ENCODE peak calls at places on chromosomes 11 and 22, in four cellular contexts. One of them, this sample, is unnamed.

GRCh38 chr11:93718057-93718563 is 23.2 kb downstream of the TAF1D start:
- DNase-seq in stimulated activated CD8-positive, alpha-beta memory T cell treated with anti-CD3 and anti-CD28 coated beads, Interleukin-15, amount 100 ng/mL, for 24 hours: no peak
- DNase-seq in upper lobe of left lung: no peak
- DNase-seq in activated CD8-positive, alpha-beta memory T cell treated with anti-CD3 and anti-CD28 coated beads, Interleukin-2, amount 50 U/mL, for 48 hours: no peak
- DNase-seq in this sample: no peak

GRCh38 chr11:123354371-123354770 is 75.7 kb upstream of the GRAMD1B start:
- DNase-seq in stimulated activated CD8-positive, alpha-beta memory T cell treated with anti-CD3 and anti-CD28 coated beads, Interleukin-15, amount 100 ng/mL, for 24 hours: no peak
- DNase-seq in upper lobe of left lung: no peak
- DNase-seq in activated CD8-positive, alpha-beta memory T cell treated with anti-CD3 and anti-CD28 coated beads, Interleukin-2, amount 50 U/mL, for 48 hours: no peak
- DNase-seq in this sample: no peak

GRCh38 chr11:111729441-111729840 is 36.7 kb downstream of the PPP2R1B start:
- DNase-seq in stimulated activated CD8-positive, alpha-beta memory T cell treated with anti-CD3 and anti-CD28 coated beads, Interleukin-15, amount 100 ng/mL, for 24 hours: no peak
- DNase-seq in upper lobe of left lung: no peak
- DNase-seq in activated CD8-positive, alpha-beta memory T cell treated with anti-CD3 and anti-CD28 coated beads, Interleukin-2, amount 50 U/mL, for 48 hours: no peak
- DNase-seq in this sample: no peak

GRCh38 chr22:25536578-25536977 is 27.9 kb upstream of the GRK3 start:
- DNase-seq in stimulated activated CD8-positive, alpha-beta memory T cell treated with anti-CD3 and anti-CD28 coated beads, Interleukin-15, amount 100 ng/mL, for 24 hours: no peak
- DNase-seq in upper lobe of left lung: no peak
- DNase-seq in activated CD8-positive, alpha-beta memory T cell treated with anti-CD3 and anti-CD28 coated beads, Interleukin-2, amount 50 U/mL, for 48 hours: no peak
- DNase-seq in this sample: no peak

GRCh38 chr22:23106906-23107367 is 34.9 kb downstream of the RSPH14 start:
- DNase-seq in stimulated activated CD8-positive, alpha-beta memory T cell treated with anti-CD3 and anti-CD28 coated beads, Interleukin-15, amount 100 ng/mL, for 24 hours: no peak
- DNase-seq in upper lobe of left lung: no peak
- DNase-seq in activated CD8-positive, alpha-beta memory T cell treated with anti-CD3 and anti-CD28 coated beads, Interleukin-2, amount 50 U/mL, for 48 hours: no peak
- DNase-seq in this sample: no peak

GRCh38 chr11:87778341-87778740 is 396.9 kb downstream of the RAB38 start:
- DNase-seq in stimulated activated CD8-positive, alpha-beta memory T cell treated with anti-CD3 and anti-CD28 coated beads, Interleukin-15, amount 100 ng/mL, for 24 hours: no peak
- DNase-seq in upper lobe of left lung: no peak
- DNase-seq in activated CD8-positive, alpha-beta memory T cell treated with anti-CD3 and anti-CD28 coated beads, Interleukin-2, amount 50 U/mL, for 48 hours: no peak
- DNase-seq in this sample: no peak

GRCh38 chr22:19974233-19974861 is 32.7 kb upstream of the TXNRD2 start:
- DNase-seq in stimulated activated CD8-positive, alpha-beta memory T cell treated with anti-CD3 and anti-CD28 coated beads, Interleukin-15, amount 100 ng/mL, for 24 hours: no peak
- DNase-seq in upper lobe of left lung: peak; percentile 31
- DNase-seq in activated CD8-positive, alpha-beta memory T cell treated with anti-CD3 and anti-CD28 coated beads, Interleukin-2, amount 50 U/mL, for 48 hours: no peak
- DNase-seq in this sample: no peak

GRCh38 chr11:95671768-95672167 is 117.8 kb downstream of the FAM76B start:
- DNase-seq in stimulated activated CD8-positive, alpha-beta memory T cell treated with anti-CD3 and anti-CD28 coated beads, Interleukin-15, amount 100 ng/mL, for 24 hours: no peak
- DNase-seq in upper lobe of left lung: no peak
- DNase-seq in activated CD8-positive, alpha-beta memory T cell treated with anti-CD3 and anti-CD28 coated beads, Interleukin-2, amount 50 U/mL, for 48 hours: no peak
- DNase-seq in this sample: no peak

GRCh38 chr11:103281301-103281700 is 172.1 kb downstream of the DYNC2H1 start:
- DNase-seq in stimulated activated CD8-positive, alpha-beta memory T cell treated with anti-CD3 and anti-CD28 coated beads, Interleukin-15, amount 100 ng/mL, for 24 hours: no peak
- DNase-seq in upper lobe of left lung: no peak
- DNase-seq in activated CD8-positive, alpha-beta memory T cell treated with anti-CD3 and anti-CD28 coated beads, Interleukin-2, amount 50 U/mL, for 48 hours: no peak
- DNase-seq in this sample: no peak

GRCh38 chr22:27853404-27853803 is 51.8 kb upstream of the MN1 start:
- DNase-seq in stimulated activated CD8-positive, alpha-beta memory T cell treated with anti-CD3 and anti-CD28 coated beads, Interleukin-15, amount 100 ng/mL, for 24 hours: no peak
- DNase-seq in upper lobe of left lung: no peak
- DNase-seq in activated CD8-positive, alpha-beta memory T cell treated with anti-CD3 and anti-CD28 coated beads, Interleukin-2, amount 50 U/mL, for 48 hours: no peak
- DNase-seq in this sample: no peak

GRCh38 chr11:20406484-20406883 is 19.0 kb downstream of the PRMT3 start:
- DNase-seq in stimulated activated CD8-positive, alpha-beta memory T cell treated with anti-CD3 and anti-CD28 coated beads, Interleukin-15, amount 100 ng/mL, for 24 hours: no peak
- DNase-seq in upper lobe of left lung: no peak
- DNase-seq in activated CD8-positive, alpha-beta memory T cell treated with anti-CD3 and anti-CD28 coated beads, Interleukin-2, amount 50 U/mL, for 48 hours: no peak
- DNase-seq in this sample: no peak

GRCh38 chr11:118911113-118911879 is 14.4 kb downstream of the BCL9L start:
- DNase-seq in stimulated activated CD8-positive, alpha-beta memory T cell treated with anti-CD3 and anti-CD28 coated beads, Interleukin-15, amount 100 ng/mL, for 24 hours: no peak
- DNase-seq in upper lobe of left lung: no peak
- DNase-seq in activated CD8-positive, alpha-beta memory T cell treated with anti-CD3 and anti-CD28 coated beads, Interleukin-2, amount 50 U/mL, for 48 hours: no peak
- DNase-seq in this sample: no peak

GRCh38 chr11:123196060-123196714 is 1.1 kb upstream of the CLMP start:
- DNase-seq in stimulated activated CD8-positive, alpha-beta memory T cell treated with anti-CD3 and anti-CD28 coated beads, Interleukin-15, amount 100 ng/mL, for 24 hours: no peak
- DNase-seq in upper lobe of left lung: no peak
- DNase-seq in activated CD8-positive, alpha-beta memory T cell treated with anti-CD3 and anti-CD28 coated beads, Interleukin-2, amount 50 U/mL, for 48 hours: no peak
- DNase-seq in this sample: no peak

GRCh38 chr22:49052023-49052538 is 775.6 kb downstream of the BRD1 start:
- DNase-seq in stimulated activated CD8-positive, alpha-beta memory T cell treated with anti-CD3 and anti-CD28 coated beads, Interleukin-15, amount 100 ng/mL, for 24 hours: peak; percentile 2
- DNase-seq in upper lobe of left lung: no peak
- DNase-seq in activated CD8-positive, alpha-beta memory T cell treated with anti-CD3 and anti-CD28 coated beads, Interleukin-2, amount 50 U/mL, for 48 hours: peak; percentile 53
- DNase-seq in this sample: peak; percentile 30

GRCh38 chr11:2847511-2847910 is 38.1 kb downstream of the CDKN1C start:
- DNase-seq in stimulated activated CD8-positive, alpha-beta memory T cell treated with anti-CD3 and anti-CD28 coated beads, Interleukin-15, amount 100 ng/mL, for 24 hours: no peak
- DNase-seq in upper lobe of left lung: no peak
- DNase-seq in activated CD8-positive, alpha-beta memory T cell treated with anti-CD3 and anti-CD28 coated beads, Interleukin-2, amount 50 U/mL, for 48 hours: no peak
- DNase-seq in this sample: no peak

GRCh38 chr11:7473702-7474101 is 11.6 kb upstream of the OLFML1 start:
- DNase-seq in stimulated activated CD8-positive, alpha-beta memory T cell treated with anti-CD3 and anti-CD28 coated beads, Interleukin-15, amount 100 ng/mL, for 24 hours: no peak
- DNase-seq in upper lobe of left lung: no peak
- DNase-seq in activated CD8-positive, alpha-beta memory T cell treated with anti-CD3 and anti-CD28 coated beads, Interleukin-2, amount 50 U/mL, for 48 hours: no peak
- DNase-seq in this sample: no peak

GRCh38 chr11:119580751-119581150 is 148.2 kb downstream of the NECTIN1 start:
- DNase-seq in stimulated activated CD8-positive, alpha-beta memory T cell treated with anti-CD3 and anti-CD28 coated beads, Interleukin-15, amount 100 ng/mL, for 24 hours: no peak
- DNase-seq in upper lobe of left lung: no peak
- DNase-seq in activated CD8-positive, alpha-beta memory T cell treated with anti-CD3 and anti-CD28 coated beads, Interleukin-2, amount 50 U/mL, for 48 hours: no peak
- DNase-seq in this sample: no peak

GRCh38 chr11:123211134-123211879 is 16.3 kb upstream of the CLMP start:
- DNase-seq in stimulated activated CD8-positive, alpha-beta memory T cell treated with anti-CD3 and anti-CD28 coated beads, Interleukin-15, amount 100 ng/mL, for 24 hours: no peak
- DNase-seq in upper lobe of left lung: no peak
- DNase-seq in activated CD8-positive, alpha-beta memory T cell treated with anti-CD3 and anti-CD28 coated beads, Interleukin-2, amount 50 U/mL, for 48 hours: no peak
- DNase-seq in this sample: no peak

GRCh38 chr11:128908391-128909246 is 17.5 kb downstream of the KCNJ5 start:
- DNase-seq in stimulated activated CD8-positive, alpha-beta memory T cell treated with anti-CD3 and anti-CD28 coated beads, Interleukin-15, amount 100 ng/mL, for 24 hours: no peak
- DNase-seq in upper lobe of left lung: peak; percentile 70
- DNase-seq in activated CD8-positive, alpha-beta memory T cell treated with anti-CD3 and anti-CD28 coated beads, Interleukin-2, amount 50 U/mL, for 48 hours: no peak
- DNase-seq in this sample: no peak

GRCh38 chr11:112756166-112756565 is 205.1 kb upstream of the NCAM1 start:
- DNase-seq in stimulated activated CD8-positive, alpha-beta memory T cell treated with anti-CD3 and anti-CD28 coated beads, Interleukin-15, amount 100 ng/mL, for 24 hours: no peak
- DNase-seq in upper lobe of left lung: no peak
- DNase-seq in activated CD8-positive, alpha-beta memory T cell treated with anti-CD3 and anti-CD28 coated beads, Interleukin-2, amount 50 U/mL, for 48 hours: no peak
- DNase-seq in this sample: no peak

GRCh38 chr11:120135838-120136237 is 2.1 kb downstream of the TRIM29 start:
- DNase-seq in stimulated activated CD8-positive, alpha-beta memory T cell treated with anti-CD3 and anti-CD28 coated beads, Interleukin-15, amount 100 ng/mL, for 24 hours: no peak
- DNase-seq in upper lobe of left lung: peak; percentile 7
- DNase-seq in activated CD8-positive, alpha-beta memory T cell treated with anti-CD3 and anti-CD28 coated beads, Interleukin-2, amount 50 U/mL, for 48 hours: peak; percentile 30
- DNase-seq in this sample: no peak

GRCh38 chr11:116536416-116536815 is 236.4 kb downstream of the BUD13 start:
- DNase-seq in stimulated activated CD8-positive, alpha-beta memory T cell treated with anti-CD3 and anti-CD28 coated beads, Interleukin-15, amount 100 ng/mL, for 24 hours: no peak
- DNase-seq in upper lobe of left lung: no peak
- DNase-seq in activated CD8-positive, alpha-beta memory T cell treated with anti-CD3 and anti-CD28 coated beads, Interleukin-2, amount 50 U/mL, for 48 hours: no peak
- DNase-seq in this sample: no peak

GRCh38 chr11:68954970-68955958 is 25.5 kb downstream of the MRGPRD start:
- DNase-seq in stimulated activated CD8-positive, alpha-beta memory T cell treated with anti-CD3 and anti-CD28 coated beads, Interleukin-15, amount 100 ng/mL, for 24 hours: no peak
- DNase-seq in upper lobe of left lung: peak; percentile 63
- DNase-seq in activated CD8-positive, alpha-beta memory T cell treated with anti-CD3 and anti-CD28 coated beads, Interleukin-2, amount 50 U/mL, for 48 hours: no peak
- DNase-seq in this sample: no peak

GRCh38 chr11:128904303-128904871 is 13.2 kb downstream of the KCNJ5 start:
- DNase-seq in stimulated activated CD8-positive, alpha-beta memory T cell treated with anti-CD3 and anti-CD28 coated beads, Interleukin-15, amount 100 ng/mL, for 24 hours: no peak
- DNase-seq in upper lobe of left lung: no peak
- DNase-seq in activated CD8-positive, alpha-beta memory T cell treated with anti-CD3 and anti-CD28 coated beads, Interleukin-2, amount 50 U/mL, for 48 hours: no peak
- DNase-seq in this sample: no peak

GRCh38 chr11:67465190-67465522 is 3.9 kb downstream of the TMEM134 start:
- DNase-seq in stimulated activated CD8-positive, alpha-beta memory T cell treated with anti-CD3 and anti-CD28 coated beads, Interleukin-15, amount 100 ng/mL, for 24 hours: no peak
- DNase-seq in upper lobe of left lung: no peak
- DNase-seq in activated CD8-positive, alpha-beta memory T cell treated with anti-CD3 and anti-CD28 coated beads, Interleukin-2, amount 50 U/mL, for 48 hours: no peak
- DNase-seq in this sample: no peak

GRCh38 chr11:9566561-9567063 is 6.9 kb upstream of the WEE1 start:
- DNase-seq in stimulated activated CD8-positive, alpha-beta memory T cell treated with anti-CD3 and anti-CD28 coated beads, Interleukin-15, amount 100 ng/mL, for 24 hours: no peak
- DNase-seq in upper lobe of left lung: no peak
- DNase-seq in activated CD8-positive, alpha-beta memory T cell treated with anti-CD3 and anti-CD28 coated beads, Interleukin-2, amount 50 U/mL, for 48 hours: no peak
- DNase-seq in this sample: no peak

GRCh38 chr22:26751217-26751616 is 93.8 kb downstream of the MIAT start:
- DNase-seq in stimulated activated CD8-positive, alpha-beta memory T cell treated with anti-CD3 and anti-CD28 coated beads, Interleukin-15, amount 100 ng/mL, for 24 hours: no peak
- DNase-seq in upper lobe of left lung: no peak
- DNase-seq in activated CD8-positive, alpha-beta memory T cell treated with anti-CD3 and anti-CD28 coated beads, Interleukin-2, amount 50 U/mL, for 48 hours: no peak
- DNase-seq in this sample: no peak

GRCh38 chr22:46971141-46971775 is 208.8 kb downstream of the TBC1D22A start:
- DNase-seq in stimulated activated CD8-positive, alpha-beta memory T cell treated with anti-CD3 and anti-CD28 coated beads, Interleukin-15, amount 100 ng/mL, for 24 hours: no peak
- DNase-seq in upper lobe of left lung: no peak
- DNase-seq in activated CD8-positive, alpha-beta memory T cell treated with anti-CD3 and anti-CD28 coated beads, Interleukin-2, amount 50 U/mL, for 48 hours: no peak
- DNase-seq in this sample: no peak

This sample was measured in T-helper 1 cell.